ENCODE peak calls at places on chromosomes 6 and 20, in five cellular contexts. One of them, this sample, is unnamed.

GRCh38 chr6:169979873-169980440 is 228.5 kb downstream of the ERMARD start:
- DNase-seq in K562: no peak
- DNase-seq in HepG2: no peak
- DNase-seq in H1: no peak
- DNase-seq in GM12878: no peak
- DNase-seq in this sample: no peak

GRCh38 chr6:132919476-132919875 is 105.1 kb downstream of the RPS12 start:
- DNase-seq in K562: no peak
- DNase-seq in HepG2: no peak
- DNase-seq in GM12878: no peak
- DNase-seq in H1: no peak
- DNase-seq in this sample: no peak

GRCh38 chr20:11159728-11160127 is 485.9 kb upstream of the JAG1 start:
- DNase-seq in GM12878: peak; percentile 23
- DNase-seq in H1: no peak
- DNase-seq in HepG2: no peak
- DNase-seq in K562: no peak
- DNase-seq in this sample: no peak

GRCh38 chr6:71127374-71127773 is 161.2 kb upstream of the OGFRL1 start:
- DNase-seq in K562: no peak
- DNase-seq in GM12878: no peak
- DNase-seq in HepG2: no peak
- DNase-seq in H1: no peak
- DNase-seq in this sample: no peak

GRCh38 chr20:56875052-56875663 is 246.1 kb downstream of the TFAP2C start:
- DNase-seq in K562: no peak
- DNase-seq in GM12878: no peak
- DNase-seq in H1: no peak
- DNase-seq in HepG2: no peak
- DNase-seq in this sample: no peak

GRCh38 chr6:81734500-81735140 is 17.9 kb downstream of the TENT5A start:
- DNase-seq in GM12878: no peak
- DNase-seq in H1: no peak
- DNase-seq in HepG2: no peak
- DNase-seq in K562: no peak
- DNase-seq in this sample: no peak

GRCh38 chr6:42010185-42010872 is 40.0 kb upstream of the TAF8 start:
- DNase-seq in HepG2: no peak
- DNase-seq in K562: peak; percentile 74
- DNase-seq in GM12878: no peak
- DNase-seq in H1: no peak
- DNase-seq in this sample: no peak

GRCh38 chr6:121503633-121504032 is 68.2 kb downstream of the GJA1 start:
- DNase-seq in HepG2: no peak
- DNase-seq in GM12878: no peak
- DNase-seq in H1: no peak
- DNase-seq in K562: no peak
- DNase-seq in this sample: no peak

GRCh38 chr6:85449388-85449817 is 480 bp upstream of the NT5E start:
- DNase-seq in HepG2: no peak
- DNase-seq in H1: no peak
- DNase-seq in GM12878: peak; percentile 73
- DNase-seq in K562: no peak
- DNase-seq in this sample: no peak

GRCh38 chr6:24524801-24525200 is 30.0 kb downstream of the ALDH5A1 start:
- DNase-seq in GM12878: no peak
- DNase-seq in H1: no peak
- DNase-seq in K562: peak; percentile 57
- DNase-seq in HepG2: peak; percentile 33
- DNase-seq in this sample: peak; percentile 43

GRCh38 chr6:24960991-24961475 is 25.3 kb upstream of the RIPOR2 start:
- DNase-seq in H1: no peak
- DNase-seq in HepG2: no peak
- DNase-seq in GM12878: no peak
- DNase-seq in K562: no peak
- DNase-seq in this sample: no peak

GRCh38 chr20:22470620-22471026 is 113.7 kb downstream of the FOXA2 start:
- DNase-seq in GM12878: no peak
- DNase-seq in K562: no peak
- DNase-seq in H1: no peak
- DNase-seq in HepG2: peak; percentile 65
- DNase-seq in this sample: no peak
- TF ChIP-seq EP300 in GM12878: no peak
- TF ChIP-seq EP300 in K562: no peak
- TF ChIP-seq EP300 in H1: no peak
- TF ChIP-seq EP300 in HepG2: no peak
- TF ChIP-seq EP300 in this sample: no peak

GRCh38 chr20:47605673-47606413 is 104.2 kb downstream of the NCOA3 start:
- DNase-seq in H1: no peak
- DNase-seq in HepG2: peak; percentile 49
- DNase-seq in K562: peak; percentile 11
- DNase-seq in GM12878: no peak
- DNase-seq in this sample: no peak

GRCh38 chr20:47610247-47610944 is 108.7 kb downstream of the NCOA3 start:
- DNase-seq in K562: peak; percentile 75
- DNase-seq in HepG2: no peak
- DNase-seq in GM12878: peak; percentile 33
- DNase-seq in H1: no peak
- DNase-seq in this sample: no peak

GRCh38 chr20:47603260-47603659 is 101.6 kb downstream of the NCOA3 start:
- DNase-seq in K562: no peak
- DNase-seq in GM12878: no peak
- DNase-seq in HepG2: no peak
- DNase-seq in H1: no peak
- DNase-seq in this sample: no peak

GRCh38 chr20:47607208-47607613 is 105.5 kb downstream of the NCOA3 start:
- DNase-seq in HepG2: no peak
- DNase-seq in K562: peak; percentile 66
- DNase-seq in H1: no peak
- DNase-seq in GM12878: no peak
- DNase-seq in this sample: no peak

DNA sequence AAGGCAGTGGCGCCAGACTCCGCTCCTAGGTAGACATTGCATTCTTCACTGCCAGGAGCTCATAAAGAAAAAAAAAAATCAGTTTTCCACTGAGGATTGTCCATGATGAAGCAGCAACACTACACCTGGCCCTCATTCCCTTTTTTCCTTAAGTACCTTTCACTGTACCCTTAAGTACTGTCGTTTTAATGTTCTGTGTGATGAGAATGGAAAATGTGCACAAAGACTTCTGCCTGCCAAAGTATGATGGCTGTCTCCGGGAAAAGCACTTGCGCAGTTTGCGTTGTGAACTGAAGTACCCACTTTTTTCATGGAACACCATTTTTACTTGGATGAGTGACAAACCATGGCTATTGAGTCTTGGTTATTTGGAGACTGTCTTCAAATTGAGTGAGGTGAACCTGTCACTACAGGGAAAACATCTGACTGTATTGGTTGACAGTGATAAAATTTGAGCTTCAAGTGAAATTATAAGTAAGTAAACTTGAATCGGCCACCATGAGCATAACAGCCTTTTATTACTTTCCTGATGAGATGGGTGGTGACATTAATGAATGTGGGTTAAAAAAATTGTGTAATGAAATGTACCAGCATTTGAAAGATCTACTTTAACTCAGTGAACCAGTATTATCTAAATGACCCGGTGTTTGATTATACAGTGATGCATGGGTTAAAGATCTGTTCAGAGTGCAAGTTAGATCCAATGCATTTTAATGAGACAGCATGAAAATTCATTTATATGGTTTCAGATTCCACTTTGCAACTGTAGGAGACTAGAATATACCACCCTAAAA is 104.9 kb downstream of the NCOA3 start:
- DNase-seq in K562: peak; percentile 23
- DNase-seq in H1: no peak
- DNase-seq in GM12878: no peak
- DNase-seq in HepG2: no peak
- DNase-seq in this sample: no peak
- TF ChIP-seq CHD2 in K562: no peak
- TF ChIP-seq CHD2 in H1: no peak
- TF ChIP-seq CHD2 in GM12878: no peak
- TF ChIP-seq CHD2 in HepG2: no peak
- TF ChIP-seq CHD2 in this sample: no peak

GRCh38 chr6:167799033-167799933 is 27.4 kb upstream of the AFDN start:
- DNase-seq in H1: no peak
- DNase-seq in K562: no peak
- DNase-seq in HepG2: no peak
- DNase-seq in GM12878: no peak
- DNase-seq in this sample: peak; percentile 85
- TF ChIP-seq JUND in H1: no peak
- TF ChIP-seq JUND in K562: no peak
- TF ChIP-seq JUND in HepG2: no peak
- TF ChIP-seq JUND in GM12878: no peak
- TF ChIP-seq JUND in this sample: no peak

DNA sequence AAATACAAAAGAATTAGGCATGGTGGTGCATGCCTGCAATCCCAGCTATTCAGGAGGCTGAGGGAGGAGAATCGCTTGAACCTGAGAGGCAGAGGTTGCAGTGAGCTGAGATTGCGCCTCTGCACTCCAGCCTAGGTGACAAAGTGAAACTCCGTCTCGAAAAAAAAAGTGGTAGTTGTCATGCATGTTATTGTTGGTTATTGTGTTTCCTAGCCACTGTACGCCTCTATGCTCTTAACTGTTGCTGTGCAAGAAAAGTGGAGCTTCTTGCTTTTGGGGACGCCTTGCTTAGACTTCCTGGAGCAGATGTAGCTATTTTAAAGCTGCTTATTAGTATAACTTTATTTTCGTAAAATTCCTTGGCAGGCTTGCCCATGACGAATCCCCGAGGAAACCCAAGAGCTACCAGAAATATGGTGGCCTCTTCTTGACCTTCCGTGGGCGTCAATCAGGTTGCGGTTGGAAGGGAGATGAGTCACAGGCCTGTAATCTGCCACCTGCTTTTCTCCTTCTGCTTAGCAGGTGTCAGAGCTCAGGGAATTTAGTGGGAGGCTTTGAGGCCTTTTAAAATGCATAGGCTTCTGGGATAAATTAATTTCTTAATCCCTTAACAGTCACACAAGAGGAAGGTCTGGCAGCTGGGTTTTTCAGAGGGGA is 17.3 kb downstream of the GABRR2 start:
- DNase-seq in H1: no peak
- DNase-seq in HepG2: peak; percentile 47
- DNase-seq in GM12878: peak; percentile 80
- DNase-seq in K562: peak; percentile 62
- DNase-seq in this sample: no peak
- TF ChIP-seq EP300 in H1: no peak
- TF ChIP-seq EP300 in HepG2: no peak
- TF ChIP-seq EP300 in GM12878: peak; percentile 87
- TF ChIP-seq EP300 in K562: peak; percentile 55
- TF ChIP-seq EP300 in this sample: peak; percentile 90

GRCh38 chr6:61867635-61868034 is 418.4 kb downstream of the KHDRBS2 start:
- DNase-seq in GM12878: no peak
- DNase-seq in HepG2: no peak
- DNase-seq in H1: no peak
- DNase-seq in K562: no peak
- DNase-seq in this sample: no peak
- TF ChIP-seq CHD2 in GM12878: no peak
- TF ChIP-seq CHD2 in HepG2: no peak
- TF ChIP-seq CHD2 in H1: no peak
- TF ChIP-seq CHD2 in K562: no peak
- TF ChIP-seq CHD2 in this sample: no peak